ENCODE peak calls at places on chromosomes 4 and X, in eight cellular contexts. I is keratinocyte, P is sigmoid colon, K is adrenal gland, X is IMR-90, V is HL-60, N is left lung, Z is neuronal stem cell. O is an unnamed sample.

GRCh38 chrX:8844157-8844556 is 43.0 kb upstream of the FAM9A start:
- DNase-seq in V (no peak), I (no peak), N (no peak), Z (no peak), P (no peak), K (no peak), X (no peak), O (no peak)

GRCh38 chr4:68606240-68606639 is 30.1 kb upstream of the UGT2B17 start:
- DNase-seq in Z (no peak), V (no peak), K (no peak), X (no peak), P (no peak), I (no peak), N (no peak), O (no peak)

GRCh38 chrX:95703696-95704095 is 980.9 kb upstream of the DIAPH2 start:
- DNase-seq in Z (no peak), N (no peak), I (no peak), V (no peak), X (no peak), K (no peak), P (no peak), O (no peak)

GRCh38 chr4:116913451-116913850 is 171.9 kb downstream of the TRAM1L1 start:
- DNase-seq in I (no peak), N (no peak), K (no peak), X (no peak), V (no peak), Z (no peak), P (no peak), O (no peak)

GRCh38 chr4:97367878-97368277 is 775.4 kb downstream of the STPG2 start:
- DNase-seq in I (no peak), V (no peak), Z (no peak), P (no peak), K (peak; percentile 17), N (no peak), X (no peak), O (peak; percentile 64)

GRCh38 chr4:44016582-44017421 is 431.8 kb downstream of the KCTD8 start:
- DNase-seq in X (peak; percentile 23), P (no peak), V (no peak), Z (no peak), N (peak; percentile 28), I (no peak), K (no peak), O (no peak)

GRCh38 chr4:81675785-81676427 is 204.2 kb upstream of the RASGEF1B start:
- DNase-seq in V (no peak), X (no peak), P (peak; percentile 76), N (no peak), I (no peak), K (no peak), Z (no peak), O (no peak)

GRCh38 chr4:156950950-156951349 is 20.6 kb downstream of the PDGFC start:
- DNase-seq in N (no peak), Z (no peak), X (no peak), K (no peak), I (no peak), V (no peak), P (no peak), O (no peak)

GRCh38 chrX:73400136-73400748 is 46.6 kb upstream of the CDX4 start:
- DNase-seq in V (no peak), I (no peak), N (no peak), P (no peak), Z (no peak), X (no peak), K (no peak), O (no peak)

DNA sequence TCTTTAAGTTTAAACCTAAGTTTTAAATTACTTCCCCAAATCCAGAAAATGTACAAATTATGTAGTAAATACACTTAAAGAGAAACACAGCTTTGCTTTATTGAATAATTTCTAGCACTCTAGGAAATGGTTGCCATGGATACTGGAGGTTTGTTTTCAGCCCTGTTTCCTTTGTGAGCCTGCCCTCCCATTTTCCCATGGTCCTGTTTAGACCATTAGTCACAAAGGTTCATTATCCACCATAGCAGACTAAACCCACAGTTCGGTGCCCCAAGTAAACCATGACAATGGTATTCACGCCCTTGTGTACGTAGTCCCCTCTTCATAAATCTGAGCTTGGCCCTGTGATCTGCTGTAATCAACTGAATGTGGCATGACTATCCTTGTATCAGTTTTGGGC is 300.6 kb downstream of the LDB2 start:
- DNase-seq in N (no peak), X (peak; percentile 47), V (no peak), I (no peak), P (no peak), Z (no peak), K (no peak), O (no peak)
- H3K27ac ChIP-seq in N (no peak overlapping the region), X (no peak overlapping the region), V (no peak overlapping the region), I (no peak overlapping the region), P (no peak overlapping the region), Z (no peak overlapping the region), K (no peak overlapping the region), O (no peak overlapping the region)

GRCh38 chrX:72142931-72143709 is 11.4 kb upstream of the RTL5 start:
- DNase-seq in N (no peak), V (no peak), P (no peak), I (no peak), Z (no peak), X (no peak), K (no peak), O (no peak)
- H3K27ac ChIP-seq in N (no peak overlapping the region), V (no peak overlapping the region), P (peak overlapping the region; percentile 19), I (no peak overlapping the region), Z (peak overlapping the region; percentile 74), X (no peak overlapping the region), K (no peak overlapping the region), O (no peak overlapping the region)

GRCh38 chr4:174554329-174554728 is 32.0 kb upstream of the HPGD start:
- DNase-seq in X (no peak), K (no peak), N (no peak), V (no peak), Z (no peak), P (no peak), I (no peak), O (no peak)
- H3K27ac ChIP-seq in X (no peak overlapping the region), K (no peak overlapping the region), N (no peak overlapping the region), V (no peak overlapping the region), Z (no peak overlapping the region), P (no peak overlapping the region), I (peak overlapping the region; percentile 32), O (peak overlapping the region; percentile 61)

GRCh38 chr4:7103599-7104365 is 35.9 kb upstream of the GRPEL1 start:
- DNase-seq in I (no peak), N (no peak), V (peak; percentile 22), Z (no peak), K (peak; percentile 60), P (peak; percentile 91), X (peak; percentile 28), O (no peak)
- H3K27ac ChIP-seq in I (no peak overlapping the region), N (peak overlapping the region; percentile 29), V (no peak overlapping the region), Z (peak overlapping the region; percentile 0), K (peak overlapping the region; percentile 10), P (peak overlapping the region; percentile 81), X (no peak overlapping the region), O (no peak overlapping the region)

DNA sequence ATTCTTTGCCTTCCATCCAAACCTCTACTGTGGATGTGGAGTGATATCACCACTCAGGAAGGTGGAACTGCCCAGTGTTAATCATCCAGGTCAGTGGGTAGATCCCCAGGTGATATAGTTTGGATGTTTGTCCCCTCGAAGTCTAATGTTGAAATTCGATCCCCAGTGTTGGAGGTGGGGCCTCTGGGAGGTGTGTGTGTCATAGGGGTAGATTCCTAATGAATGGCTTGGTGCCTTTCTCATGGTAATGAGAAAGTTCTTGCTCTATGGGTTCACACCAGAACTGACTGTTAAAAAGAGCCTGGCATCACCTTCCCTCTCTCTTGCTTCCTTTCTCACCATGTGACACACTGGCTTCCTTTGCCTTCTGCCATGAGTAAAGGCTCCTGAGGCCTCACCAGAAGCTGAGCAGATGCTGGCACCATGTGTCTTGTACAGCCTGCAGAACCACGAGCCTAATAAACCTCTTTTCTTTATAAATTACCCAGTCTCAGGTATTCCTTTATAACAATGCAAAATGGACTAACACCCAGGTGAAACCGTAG is 6.8 kb upstream of the SOWAHB start:
- DNase-seq in X (no peak), K (no peak), I (no peak), Z (no peak), V (no peak), P (no peak), N (no peak), O (no peak)
- H3K27ac ChIP-seq in X (no peak overlapping the region), K (no peak overlapping the region), I (no peak overlapping the region), Z (no peak overlapping the region), V (no peak overlapping the region), P (no peak overlapping the region), N (no peak overlapping the region), O (peak overlapping the region; percentile 25)

DNA sequence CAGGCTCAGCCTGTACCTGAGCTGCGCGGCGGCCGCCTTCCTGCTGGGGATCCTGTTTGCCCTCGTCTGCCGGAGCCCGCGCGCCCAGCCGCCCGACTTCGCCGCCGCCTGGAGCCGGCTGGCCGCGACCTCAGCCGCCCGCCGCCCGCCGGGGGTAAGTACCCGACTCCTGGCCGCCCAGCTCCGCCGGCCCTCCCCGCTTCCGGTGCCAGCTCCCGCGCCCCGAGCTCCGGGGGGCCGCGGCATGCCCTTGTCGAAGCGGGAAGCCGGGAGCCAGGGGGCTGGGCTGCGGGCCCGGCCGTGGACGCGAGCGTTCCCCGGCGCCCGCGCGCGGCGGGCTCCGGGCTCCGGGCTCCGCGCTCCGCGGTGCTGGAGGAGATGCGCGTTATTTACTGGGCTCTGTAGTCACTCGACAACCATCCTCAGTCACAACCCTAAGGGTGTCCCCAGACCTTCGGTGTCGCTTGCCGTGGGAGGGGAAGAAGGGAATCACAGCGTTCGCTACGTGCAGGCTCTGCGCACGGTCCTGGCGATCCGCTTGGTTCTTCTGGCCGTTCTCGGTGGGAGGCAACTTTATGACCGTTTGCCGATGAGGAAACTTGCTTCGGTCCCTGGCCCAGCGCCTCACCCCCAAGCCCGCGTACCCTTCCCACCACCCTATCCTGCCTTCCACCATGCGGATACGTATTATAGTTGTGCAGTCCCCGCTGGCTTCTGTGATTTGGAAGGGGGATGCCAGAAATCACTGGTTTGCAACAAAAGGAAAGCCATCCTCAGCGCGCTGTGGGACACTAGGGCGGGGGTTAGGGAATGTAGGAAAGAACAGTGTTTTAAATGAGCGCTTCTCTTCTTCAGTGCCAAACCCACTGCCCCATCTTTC is 944 bp downstream of the SNX25 start:
- DNase-seq in N (peak; percentile 85), K (peak; percentile 69), V (no peak), I (no peak), P (peak; percentile 81), Z (peak; percentile 41), X (peak; percentile 56), O (no peak)
- H3K27ac ChIP-seq in N (peak overlapping the region; percentile 92), K (peak overlapping the region; percentile 39), V (no peak overlapping the region), I (peak overlapping the region; percentile 54), P (peak overlapping the region; percentile 98), Z (peak overlapping the region; percentile 67), X (peak overlapping the region; percentile 73), O (peak overlapping the region; percentile 9)

DNA sequence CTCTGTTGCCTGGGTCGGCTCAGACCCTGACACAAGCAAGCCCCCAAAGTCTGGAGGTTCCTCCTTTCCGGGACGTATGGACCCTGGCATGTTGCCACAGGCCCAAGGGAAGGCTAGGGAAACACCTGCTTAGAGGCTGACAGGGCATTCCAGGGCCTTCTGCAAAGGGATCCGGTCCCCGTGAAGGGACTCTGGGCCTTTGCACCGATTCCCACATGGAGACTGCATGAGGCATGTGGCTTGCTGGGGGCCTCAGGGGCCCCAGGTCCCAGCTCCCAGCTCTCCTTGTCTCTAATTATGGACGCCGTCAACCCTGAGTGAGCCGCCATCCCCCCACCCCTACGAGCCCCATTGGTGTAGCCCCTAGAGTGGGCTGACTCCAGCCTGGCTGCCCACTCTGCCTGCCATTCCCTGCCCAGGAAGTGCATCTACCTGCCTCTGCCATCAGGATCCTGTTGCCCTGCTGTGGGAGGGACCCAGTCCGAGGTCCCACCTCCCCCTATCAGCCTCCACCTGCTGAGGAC is 4.2 kb upstream of the RGS12 start:
- DNase-seq in Z (no peak), I (no peak), K (peak; percentile 25), X (no peak), V (no peak), N (peak; percentile 50), P (no peak), O (no peak)
- H3K27ac ChIP-seq in Z (no peak overlapping the region), I (no peak overlapping the region), K (no peak overlapping the region), X (no peak overlapping the region), V (no peak overlapping the region), N (no peak overlapping the region), P (no peak overlapping the region), O (no peak overlapping the region)